ENCODE peak calls at places on chromosomes 3 and 15, in ten cellular contexts. Q, B, T, O, D, W, Z, P, N and H are unnamed samples.

GRCh38 chr15:99252326-99252725 is 1.0 kb downstream of the LRRC28 start:
- DNase-seq in P (no peak), D (no peak), Z (no peak), W (no peak), T (no peak), B (no peak), Q (no peak), O (peak; percentile 13), N (no peak), H (no peak)

GRCh38 chr3:40845916-40846315 is 321.2 kb downstream of the ZNF621 start:
- DNase-seq in B (no peak), O (no peak), W (no peak), D (no peak), T (no peak), Z (no peak), P (no peak), Q (peak; percentile 10), N (no peak), H (no peak)

GRCh38 chr3:129343643-129344360 is 65.1 kb downstream of the HMCES start:
- DNase-seq in N (peak; percentile 65), Q (no peak), O (peak; percentile 25), T (peak; percentile 55), Z (no peak), W (no peak), P (no peak), B (no peak), D (peak; percentile 57), H (no peak)

GRCh38 chr15:47609693-47610092 is 107.6 kb upstream of the SEMA6D start:
- DNase-seq in D (no peak), Z (no peak), N (no peak), B (no peak), O (no peak), W (no peak), Q (no peak), P (no peak), T (peak; percentile 56), H (no peak)

GRCh38 chr3:111284485-111285187 is 213.0 kb downstream of the NECTIN3 start:
- DNase-seq in O (no peak), B (no peak), N (no peak), Z (no peak), D (no peak), W (no peak), Q (no peak), T (no peak), P (no peak), H (no peak)

GRCh38 chr3:66259721-66260255 is 39.0 kb downstream of the SLC25A26 start:
- DNase-seq in B (no peak), Q (no peak), O (no peak), P (no peak), T (no peak), D (no peak), N (no peak), Z (no peak), W (no peak), H (no peak)

GRCh38 chr3:65915477-65915876 is 123.2 kb downstream of the MAGI1 start:
- DNase-seq in B (no peak), N (no peak), Z (no peak), D (no peak), Q (no peak), O (no peak), W (no peak), T (no peak), P (no peak), H (no peak)

GRCh38 chr3:22245122-22245521 is 494.1 kb upstream of the ZNF385D start:
- DNase-seq in B (no peak), D (no peak), Z (no peak), Q (no peak), W (no peak), N (no peak), P (no peak), T (no peak), O (no peak), H (no peak)

GRCh38 chr3:132236701-132237651 is 80.2 kb upstream of the ACP3 start:
- DNase-seq in Q (no peak), N (no peak), W (no peak), O (no peak), Z (no peak), T (no peak), D (no peak), P (no peak), B (no peak), H (no peak)

GRCh38 chr3:132237652-132238032 is 79.6 kb upstream of the ACP3 start:
- DNase-seq in P (no peak), Q (no peak), N (no peak), O (no peak), D (no peak), Z (no peak), B (no peak), W (no peak), T (no peak), H (no peak)

GRCh38 chr3:20079621-20080020 is 39.4 kb downstream of the KAT2B start:
- DNase-seq in N (no peak), W (no peak), O (no peak), P (no peak), T (no peak), D (no peak), Q (no peak), Z (no peak), B (no peak), H (no peak)

DNA sequence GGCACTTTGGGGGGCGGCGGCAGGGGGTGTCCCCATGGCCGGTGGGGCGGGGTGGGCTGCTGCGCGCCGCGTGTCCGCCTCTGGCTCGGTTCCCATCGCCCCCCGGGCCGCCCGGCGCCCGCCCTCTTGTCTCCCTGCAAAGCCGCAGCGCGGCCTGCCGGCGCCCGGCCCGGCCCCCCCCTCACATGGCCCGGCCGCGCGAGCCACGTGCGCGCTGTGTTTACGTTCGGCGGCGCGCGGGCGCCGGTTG is 492 bp downstream of the NR1D2 start:
- DNase-seq in B (no peak), O (no peak), Z (no peak), T (no peak), D (no peak), W (no peak), Q (no peak), N (no peak), P (no peak), H (no peak)
- TF ChIP-seq CTCF in B (no peak), O (no peak), Z (no peak), T (no peak), D (no peak), W (no peak), Q (no peak), N (no peak), P (no peak), H (no peak)

GRCh38 chr3:24661060-24661459 is 166.4 kb upstream of the THRB start:
- DNase-seq in D (no peak), P (no peak), N (no peak), Z (no peak), B (no peak), W (no peak), Q (no peak), T (no peak), O (no peak), H (no peak)

GRCh38 chr3:24657870-24658535 is 163.4 kb upstream of the THRB start:
- DNase-seq in W (no peak), O (no peak), N (no peak), T (no peak), Z (no peak), B (no peak), P (no peak), Q (no peak), D (no peak), H (no peak)

GRCh38 chr3:24662449-24663345 is 168.0 kb upstream of the THRB start:
- DNase-seq in P (no peak), W (no peak), O (no peak), T (peak; percentile 43), N (no peak), D (no peak), Q (no peak), B (no peak), Z (no peak), H (no peak)

DNA sequence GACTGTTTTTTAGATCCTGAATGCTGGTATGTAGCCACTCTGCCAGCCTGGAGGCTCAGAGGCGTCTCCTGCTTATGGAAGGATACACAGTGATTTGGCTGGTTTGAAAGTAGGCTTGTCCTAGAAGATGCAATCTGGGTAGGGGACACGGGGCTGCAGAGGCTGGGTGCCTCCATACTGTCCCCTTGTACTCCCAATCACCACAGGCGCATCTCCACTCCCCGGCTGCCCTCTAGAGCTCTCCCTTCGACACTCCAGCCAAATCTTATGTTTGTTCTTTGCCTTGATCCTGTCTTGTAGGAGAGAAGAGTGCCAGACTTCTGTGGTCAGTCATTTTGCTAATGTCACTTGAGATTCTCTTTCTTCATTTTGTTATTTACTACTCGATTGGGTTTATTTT is 168.8 kb upstream of the THRB start:
- DNase-seq in Z (no peak), D (no peak), N (no peak), B (no peak), P (no peak), O (no peak), T (no peak), W (no peak), Q (no peak), H (no peak)
- TF ChIP-seq CTCF in Z (no peak), D (no peak), N (no peak), B (no peak), P (no peak), O (no peak), T (no peak), W (no peak), Q (no peak), H (no peak)

GRCh38 chr15:89498574-89498906 is 2.2 kb upstream of the RHCG start:
- DNase-seq in B (no peak), O (no peak), W (no peak), Z (peak; percentile 13), Q (no peak), T (no peak), D (no peak), P (no peak), N (no peak), H (no peak)

GRCh38 chr15:89501646-89502045 is 5.3 kb upstream of the RHCG start:
- DNase-seq in T (no peak), P (no peak), W (no peak), N (no peak), Q (no peak), B (no peak), Z (no peak), O (no peak), D (no peak), H (no peak)

GRCh38 chr15:89502867-89503595 is 6.6 kb upstream of the RHCG start:
- DNase-seq in N (no peak), D (no peak), B (no peak), Z (no peak), P (no peak), Q (no peak), O (no peak), W (no peak), T (no peak), H (no peak)

GRCh38 chr15:89499156-89499555 is 2.8 kb upstream of the RHCG start:
- DNase-seq in T (no peak), Z (peak; percentile 58), W (no peak), Q (no peak), N (no peak), O (no peak), P (no peak), D (no peak), B (no peak), H (no peak)

GRCh38 chr15:89500397-89501270 is 4.3 kb upstream of the RHCG start:
- DNase-seq in B (no peak), T (no peak), D (no peak), O (no peak), W (no peak), Q (no peak), P (no peak), N (no peak), Z (no peak), H (no peak)
- TF ChIP-seq CTCF in B (no peak), T (no peak), D (peak; percentile 32), O (peak; percentile 20), W (no peak), Q (peak; percentile 24), P (no peak), N (no peak), Z (no peak), H (peak; percentile 37)

GRCh38 chr15:92315595-92316211 is 78.0 kb upstream of the ST8SIA2 start:
- DNase-seq in D (no peak), Q (no peak), B (no peak), W (no peak), O (no peak), Z (no peak), P (no peak), N (no peak), T (no peak), H (no peak)
- TF ChIP-seq CTCF in D (no peak), Q (no peak), B (no peak), W (no peak), O (no peak), Z (no peak), P (no peak), N (no peak), T (no peak), H (no peak)